ENCODE peak calls at places on chromosomes 3 and 15, in nine cellular contexts. X, N, W, L, J, Q, H, P and O are unnamed samples.

GRCh38 chr3:78969483-78969882 is 798.3 kb downstream of the ROBO1 start:
- DNase-seq in X (no peak), J (no peak), H (peak; percentile 58), P (no peak), Q (peak; percentile 92), W (peak; percentile 13), N (no peak), L (peak; percentile 18), O (no peak)

GRCh38 chr3:129626744-129627349 is 20.4 kb upstream of the PLXND1 start:
- DNase-seq in N (peak; percentile 72), W (peak; percentile 95), L (no peak), J (peak; percentile 89), H (peak; percentile 70), Q (peak; percentile 94), X (peak; percentile 95), P (peak; percentile 97), O (peak; percentile 96)

GRCh38 chr3:133125171-133125570 is 87.0 kb downstream of the TMEM108 start:
- DNase-seq in Q (no peak), L (no peak), N (no peak), W (no peak), J (no peak), H (no peak), X (no peak), P (no peak), O (no peak)

GRCh38 chr3:110307065-110307809 is 764.4 kb upstream of the NECTIN3 start:
- DNase-seq in H (no peak), N (no peak), Q (peak; percentile 49), X (no peak), P (no peak), W (no peak), J (no peak), L (peak; percentile 26), O (no peak)

GRCh38 chr15:48559270-48559669 is 86.2 kb downstream of the FBN1 start:
- DNase-seq in Q (peak; percentile 91), X (no peak), P (peak; percentile 67), W (no peak), J (peak; percentile 42), N (no peak), H (peak; percentile 83), L (peak; percentile 57), O (no peak)

GRCh38 chr15:40906947-40907802 is 12.9 kb downstream of the VPS18 start:
- DNase-seq in L (no peak), P (no peak), X (peak; percentile 76), W (peak; percentile 82), N (no peak), J (no peak), H (no peak), Q (peak; percentile 44), O (peak; percentile 78)

GRCh38 chr3:17258823-17259436 is 374.2 kb downstream of the PLCL2 start:
- DNase-seq in W (peak; percentile 5), J (peak; percentile 55), P (no peak), H (no peak), N (no peak), L (peak; percentile 6), Q (peak; percentile 58), X (no peak), O (no peak)

GRCh38 chr15:91849749-91850161 is 3.8 kb upstream of the SLCO3A1 start:
- DNase-seq in Q (peak; percentile 73), P (no peak), N (no peak), W (no peak), H (peak; percentile 18), J (peak; percentile 26), X (no peak), L (no peak), O (no peak)

GRCh38 chr15:90419738-90420487 is 31.9 kb downstream of the IQGAP1 start:
- DNase-seq in Q (peak; percentile 90), N (no peak), H (peak; percentile 61), W (no peak), P (no peak), J (no peak), X (no peak), L (peak; percentile 59), O (no peak)

GRCh38 chr15:77354064-77354463 is 65.8 kb downstream of the PEAK1 start:
- DNase-seq in L (no peak), W (no peak), J (no peak), P (no peak), H (no peak), Q (peak; percentile 12), N (no peak), X (no peak), O (no peak)

GRCh38 chr3:193930247-193930646 is 205.7 kb upstream of the HES1 start:
- DNase-seq in Q (no peak), X (no peak), H (no peak), P (no peak), L (no peak), W (no peak), N (no peak), J (no peak), O (no peak)
- H3K4me3 ChIP-seq in Q (no peak overlapping the region), X (no peak overlapping the region), H (no peak overlapping the region), P (no peak overlapping the region), L (no peak overlapping the region), W (no peak overlapping the region), N (no peak overlapping the region), J (no peak overlapping the region), O (no peak overlapping the region)

DNA sequence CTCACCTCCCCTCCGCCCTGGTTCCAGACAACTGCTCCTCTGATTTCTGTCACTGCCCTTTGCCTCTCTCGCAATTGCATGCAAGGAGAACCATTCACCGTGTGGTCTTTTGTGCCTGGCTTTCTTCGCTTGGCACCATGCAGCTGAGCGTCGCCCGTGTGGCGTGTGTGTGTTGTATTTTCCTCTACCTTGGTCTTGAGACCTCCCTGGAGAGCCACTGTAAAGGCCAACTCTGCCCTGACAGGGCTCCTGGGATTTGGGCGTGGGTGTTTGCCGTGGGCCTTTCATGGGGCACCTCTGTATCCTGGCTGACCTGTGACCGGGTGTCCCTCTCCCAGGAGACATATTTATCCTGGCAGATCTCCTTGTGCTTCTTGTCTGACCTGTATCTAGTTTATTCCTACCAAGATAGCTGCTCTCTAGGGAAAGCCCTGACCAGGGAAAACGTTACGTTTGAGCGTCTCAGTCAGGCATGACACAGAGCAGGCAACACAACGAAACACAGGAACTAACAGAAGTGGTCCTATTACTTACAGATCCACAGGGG is 2.0 kb upstream of the PIGZ start:
- DNase-seq in P (no peak), N (no peak), Q (no peak), J (no peak), X (no peak), W (no peak), H (no peak), L (no peak), O (no peak)
- H3K4me3 ChIP-seq in P (no peak overlapping the region), N (no peak overlapping the region), Q (no peak overlapping the region), J (no peak overlapping the region), X (no peak overlapping the region), W (no peak overlapping the region), H (no peak overlapping the region), L (no peak overlapping the region), O (no peak overlapping the region)

GRCh38 chr15:98712845-98713584 is 64.7 kb downstream of the IGF1R start:
- DNase-seq in W (no peak), H (no peak), Q (no peak), L (no peak), X (no peak), N (no peak), J (no peak), P (no peak), O (no peak)

GRCh38 chr15:98715890-98716443 is 67.6 kb downstream of the IGF1R start:
- DNase-seq in N (no peak), Q (no peak), W (no peak), H (no peak), L (no peak), P (no peak), X (no peak), J (no peak), O (no peak)

GRCh38 chr15:98713585-98714001 is 65.3 kb downstream of the IGF1R start:
- DNase-seq in N (peak; percentile 47), H (no peak), W (no peak), J (no peak), L (no peak), X (no peak), Q (peak; percentile 55), P (no peak), O (no peak)

GRCh38 chr15:98714906-98715305 is 66.6 kb downstream of the IGF1R start:
- DNase-seq in L (no peak), N (no peak), X (no peak), H (no peak), J (no peak), P (peak; percentile 77), Q (no peak), W (peak; percentile 74), O (no peak)

DNA sequence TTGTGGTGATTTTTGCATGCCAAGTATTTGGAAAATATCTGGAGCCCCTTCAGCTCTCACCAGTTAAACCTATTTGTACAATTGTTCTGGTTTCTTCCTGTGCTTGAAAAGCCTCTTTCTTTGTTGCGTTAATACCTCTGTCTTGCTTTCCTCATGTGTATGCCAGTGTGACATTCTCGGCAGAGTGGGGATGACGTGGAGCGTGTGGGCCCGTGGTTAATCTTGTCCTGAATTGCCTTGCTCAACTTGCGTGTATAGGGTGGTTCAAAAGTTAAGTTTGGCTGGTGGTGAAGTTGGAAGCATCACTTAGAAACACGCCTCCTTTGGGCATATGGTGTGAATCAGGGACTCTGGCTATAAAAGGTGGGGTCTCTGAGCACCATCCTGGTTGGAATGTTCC is 67.1 kb downstream of the IGF1R start:
- DNase-seq in H (no peak), X (no peak), P (peak; percentile 75), Q (peak; percentile 79), N (no peak), J (no peak), L (no peak), W (no peak), O (no peak)
- H3K4me3 ChIP-seq in H (no peak overlapping the region), X (no peak overlapping the region), P (no peak overlapping the region), Q (no peak overlapping the region), N (no peak overlapping the region), J (no peak overlapping the region), L (no peak overlapping the region), W (no peak overlapping the region), O (no peak overlapping the region)

GRCh38 chr3:112470791-112471190 is 28.5 kb downstream of the BTLA start:
- DNase-seq in L (peak; percentile 0), W (no peak), P (no peak), Q (peak; percentile 54), J (no peak), N (no peak), X (no peak), H (peak; percentile 63), O (no peak)

GRCh38 chr3:112471926-112472325 is 27.3 kb downstream of the BTLA start:
- DNase-seq in Q (no peak), J (no peak), X (no peak), N (no peak), P (no peak), H (no peak), L (no peak), W (no peak), O (no peak)

GRCh38 chr3:112467584-112467983 is 31.7 kb downstream of the BTLA start:
- DNase-seq in J (no peak), X (no peak), L (no peak), Q (no peak), H (no peak), P (no peak), W (no peak), N (no peak), O (no peak)

GRCh38 chr3:112477891-112478290 is 21.4 kb downstream of the BTLA start:
- DNase-seq in N (no peak), Q (no peak), J (no peak), W (no peak), L (no peak), X (no peak), P (no peak), H (no peak), O (no peak)

DNA sequence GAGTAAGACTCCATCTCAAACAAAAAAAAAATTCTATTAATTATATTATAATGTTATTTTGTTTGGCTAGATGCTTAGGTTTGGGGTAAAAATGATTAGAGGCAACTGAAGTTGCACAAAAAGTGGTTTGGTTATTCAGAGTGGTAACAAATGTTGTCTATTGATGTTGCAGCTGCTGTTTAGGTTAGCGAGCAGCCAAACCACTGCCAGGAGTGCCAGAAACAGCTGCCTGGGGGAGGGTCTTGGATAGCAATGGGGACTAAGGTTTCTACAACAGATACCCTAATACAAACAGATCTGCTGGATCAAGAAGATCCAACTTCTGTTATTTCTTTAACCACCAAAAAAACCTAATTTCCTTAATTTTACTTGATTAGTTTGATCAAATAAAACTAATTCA is 26.6 kb downstream of the BTLA start:
- DNase-seq in Q (no peak), L (no peak), J (no peak), N (no peak), W (no peak), X (no peak), H (no peak), P (no peak), O (no peak)
- H3K4me3 ChIP-seq in Q (no peak overlapping the region), L (no peak overlapping the region), J (no peak overlapping the region), N (no peak overlapping the region), W (no peak overlapping the region), X (no peak overlapping the region), H (no peak overlapping the region), P (no peak overlapping the region), O (no peak overlapping the region)